ENCODE peak calls at places on chromosomes 16 and 17, in eight cellular contexts. Q is HT-29; Z is A172; T is stimulated activated CD4-positive, alpha-beta T cell treated with anti-CD3 and anti-CD28 coated beads, Interleukin-4, amount 100 ng/mL, for 4 hours; R is CD8-positive, alpha-beta T cell; J is left cardiac atrium; Y is EL; N is mesothelial cell of epicardium. P is an unnamed sample.
A peak's percentile ranks its signal among the peaks of the same experiment; 100 is the strongest.

GRCh38 chr17:72421128-72422092 is 300.6 kb downstream of the SOX9 start:
- DNase-seq in Q (peak; percentile 90), Z (peak; percentile 100), T (no peak), R (no peak), J (peak; percentile 44), Y (peak; percentile 99), N (no peak), P (peak; percentile 61)

GRCh38 chr17:80978499-80979497 is 12.8 kb upstream of the CHMP6 start:
- DNase-seq in Q (no peak), Z (no peak), T (no peak), R (no peak), J (no peak), Y (no peak), N (no peak), P (no peak)

GRCh38 chr16:11198817-11199216 is 57.2 kb downstream of the SOCS1 start:
- DNase-seq in Q (peak; percentile 10), Z (peak; percentile 66), T (no peak), R (no peak), J (no peak), Y (no peak), N (no peak), P (no peak)

GRCh38 chr17:73412914-73413313 is 101.1 kb upstream of the CDC42EP4 start:
- DNase-seq in Q (no peak), Z (no peak), T (no peak), R (no peak), J (no peak), Y (no peak), N (no peak), P (no peak)

GRCh38 chr16:79598341-79599181 is 2.0 kb downstream of the MAF start:
- DNase-seq in Q (no peak), Z (no peak), T (peak; percentile 35), R (peak; percentile 15), J (peak; percentile 75), Y (peak; percentile 30), N (no peak), P (no peak)

GRCh38 chr16:15699819-15700218 is 49.8 kb downstream of the NDE1 start:
- DNase-seq in Q (no peak), Z (no peak), T (no peak), R (no peak), J (no peak), Y (no peak), N (no peak), P (no peak)

GRCh38 chr16:28263305-28263704 is 29.0 kb upstream of the SBK1 start:
- DNase-seq in Q (no peak), Z (no peak), T (no peak), R (no peak), J (no peak), Y (no peak), N (no peak), P (no peak)

GRCh38 chr16:7363397-7364053 is 30.9 kb downstream of the RBFOX1 start:
- DNase-seq in Q (no peak), Z (no peak), T (no peak), R (no peak), J (peak; percentile 41), Y (no peak), N (no peak), P (no peak)

GRCh38 chr16:11595908-11596504 is 9.3 kb upstream of the LITAF start:
- DNase-seq in Q (no peak), Z (no peak), T (no peak), R (no peak), J (peak; percentile 10), Y (no peak), N (no peak), P (no peak)

GRCh38 chr17:69961488-69962145 is 113.4 kb upstream of the KCNJ16 start:
- DNase-seq in Q (no peak), Z (no peak), T (no peak), R (no peak), J (no peak), Y (no peak), N (no peak), P (no peak)